ENCODE peak calls at places on chromosomes 13 and 19, in eight cellular contexts. W is tibial artery, Q is cardiac muscle cell, C is endodermal cell, M is epithelial cell of esophagus, Z is GM06990, K is fibroblast of mammary gland, T is GM10248. H is an unnamed sample.

GRCh38 chr19:1471514-1472107 is 7.4 kb downstream of the C19orf25 start:
- DNase-seq in W (no peak), Q (no peak), C (peak), M (no peak), Z (peak), K (no peak), T (no peak), H (no peak)

GRCh38 chr19:771332-771785 is 20.4 kb downstream of the MISP start:
- DNase-seq in W (no peak), Q (peak), C (peak), M (peak), Z (no peak), K (peak), T (peak), H (no peak)

GRCh38 chr13:95920485-95920884 is 132.7 kb downstream of the UGGT2 start:
- DNase-seq in W (no peak), Q (no peak), C (no peak), M (no peak), Z (no peak), K (no peak), T (no peak), H (no peak)

GRCh38 chr19:42065511-42065910 is 4.5 kb downstream of the GRIK5 start:
- DNase-seq in W (no peak), Q (no peak), C (no peak), M (no peak), Z (no peak), K (no peak), T (no peak), H (no peak)

GRCh38 chr13:28859069-28859468 is 38.9 kb downstream of the MTUS2 start:
- DNase-seq in W (no peak), Q (no peak), C (no peak), M (no peak), Z (no peak), K (no peak), T (no peak), H (no peak)

GRCh38 chr19:3483226-3483628 is at the start of gene SMIM44:
- DNase-seq in W (no peak), Q (no peak), C (peak), M (no peak), Z (no peak), K (no peak), T (no peak), H (no peak)

GRCh38 chr13:93304868-93305613 is 78.4 kb downstream of the GPC6 start:
- DNase-seq in W (no peak), Q (no peak), C (peak), M (no peak), Z (no peak), K (no peak), T (no peak), H (no peak)

GRCh38 chr13:25153736-25154135 is 18.4 kb downstream of the AMER2 start:
- DNase-seq in W (no peak), Q (no peak), C (no peak), M (no peak), Z (no peak), K (no peak), T (no peak), H (no peak)

GRCh38 chr19:49932731-49933131 is 3.4 kb upstream of the NUP62 start:
- DNase-seq in W (no peak), Q (no peak), C (no peak), M (no peak), Z (no peak), K (no peak), T (no peak), H (no peak)

GRCh38 chr19:53631949-53632407 is at the start of gene DPRX:
- DNase-seq in W (no peak), Q (no peak), C (no peak), M (no peak), Z (no peak), K (no peak), T (no peak), H (no peak)

GRCh38 chr13:50319603-50320296 is 304.5 kb downstream of the KCNRG start:
- DNase-seq in W (no peak), Q (no peak), C (no peak), M (no peak), Z (no peak), K (peak), T (no peak), H (no peak)

GRCh38 chr13:46383383-46383782 is 3.7 kb downstream of the RUBCNL start:
- DNase-seq in W (no peak), Q (no peak), C (no peak), M (no peak), Z (peak), K (no peak), T (no peak), H (no peak)

GRCh38 chr19:7476941-7477494 is 11.8 kb downstream of the PEX11G start:
- DNase-seq in W (no peak), Q (no peak), C (no peak), M (no peak), Z (no peak), K (no peak), T (no peak), H (no peak)

GRCh38 chr19:29881386-29881785 is 60.7 kb upstream of the URI1 start:
- DNase-seq in W (no peak), Q (no peak), C (peak), M (no peak), Z (no peak), K (peak), T (no peak), H (no peak)

GRCh38 chr13:39531646-39532045 is 71.3 kb downstream of the LHFPL6 start:
- DNase-seq in W (no peak), Q (no peak), C (no peak), M (peak), Z (no peak), K (peak), T (no peak), H (no peak)

GRCh38 chr19:38831142-38831605 is 420 bp downstream of the ECH1 start:
- DNase-seq in W (peak), Q (peak), C (peak), M (peak), Z (no peak), K (peak), T (peak), H (peak)

GRCh38 chr13:113632706-113633484 is 25.1 kb downstream of the ATP4B start:
- DNase-seq in W (no peak), Q (no peak), C (no peak), M (no peak), Z (no peak), K (no peak), T (no peak), H (no peak)

GRCh38 chr13:41139296-41139966 is 6.8 kb upstream of the KBTBD6 start:
- DNase-seq in W (no peak), Q (no peak), C (no peak), M (peak), Z (no peak), K (peak), T (no peak), H (no peak)

GRCh38 chr19:2061936-2062729 is 11.1 kb upstream of the MKNK2 start:
- DNase-seq in W (no peak), Q (no peak), C (no peak), M (no peak), Z (no peak), K (no peak), T (no peak), H (no peak)

GRCh38 chr13:27039171-27039701 is 132.4 kb downstream of the USP12 start:
- DNase-seq in W (no peak), Q (no peak), C (no peak), M (no peak), Z (no peak), K (no peak), T (no peak), H (peak)

GRCh38 chr19:15156391-15156790 is 44.4 kb downstream of the NOTCH3 start:
- DNase-seq in W (no peak), Q (no peak), C (no peak), M (no peak), Z (no peak), K (no peak), T (no peak), H (no peak)

GRCh38 chr19:12156254-12157058 is at the start of gene ZNF625:
- DNase-seq in W (peak), Q (peak), C (peak), M (peak), Z (peak), K (peak), T (peak), H (peak)

GRCh38 chr13:89966524-89966923 is 1381.0 kb upstream of the MIR17HG start:
- DNase-seq in W (no peak), Q (no peak), C (peak), M (no peak), Z (no peak), K (no peak), T (no peak), H (no peak)

GRCh38 chr19:55549500-55550320 is 4.4 kb upstream of the SBK3 start:
- DNase-seq in W (no peak), Q (no peak), C (peak), M (peak), Z (no peak), K (peak), T (no peak), H (no peak)

GRCh38 chr13:81927347-81927746 is 1586.4 kb upstream of the SPRY2 start:
- DNase-seq in W (no peak), Q (peak), C (peak), M (peak), Z (no peak), K (no peak), T (no peak), H (no peak)

GRCh38 chr13:76874466-76874865 is 11.7 kb downstream of the KCTD12 start:
- DNase-seq in W (no peak), Q (no peak), C (no peak), M (no peak), Z (peak), K (no peak), T (peak), H (no peak)

GRCh38 chr13:76214001-76214400 is 577.9 kb downstream of the LMO7 start:
- DNase-seq in W (no peak), Q (no peak), C (no peak), M (no peak), Z (no peak), K (no peak), T (no peak), H (no peak)

GRCh38 chr19:18995804-18996241 is 37.5 kb downstream of the SUGP2 start:
- DNase-seq in W (no peak), Q (peak), C (peak), M (peak), Z (no peak), K (peak), T (peak), H (no peak)

GRCh38 chr19:4172861-4173473 is 9.4 kb downstream of the SIRT6 start:
- DNase-seq in W (peak), Q (peak), C (peak), M (peak), Z (no peak), K (no peak), T (peak), H (peak)

GRCh38 chr13:111017755-111018487 is 97.2 kb upstream of the ARHGEF7 start:
- DNase-seq in W (no peak), Q (no peak), C (no peak), M (no peak), Z (no peak), K (peak), T (no peak), H (no peak)

GRCh38 chr13:94249512-94249911 is 230.0 kb downstream of the DCT start:
- DNase-seq in W (no peak), Q (no peak), C (peak), M (no peak), Z (no peak), K (peak), T (no peak), H (no peak)

GRCh38 chr13:59710995-59711701 is 452.6 kb downstream of the DIAPH3 start:
- DNase-seq in W (no peak), Q (no peak), C (no peak), M (no peak), Z (no peak), K (no peak), T (no peak), H (no peak)

GRCh38 chr19:47152632-47153031 is 22.0 kb downstream of the SAE1 start:
- DNase-seq in W (no peak), Q (no peak), C (no peak), M (peak), Z (no peak), K (no peak), T (no peak), H (no peak)

GRCh38 chr13:75372517-75372916 is 109.5 kb downstream of the TBC1D4 start:
- DNase-seq in W (no peak), Q (peak), C (no peak), M (peak), Z (no peak), K (peak), T (peak), H (no peak)

GRCh38 chr19:7272856-7273578 is 21.2 kb downstream of the INSR start:
- DNase-seq in W (no peak), Q (no peak), C (no peak), M (no peak), Z (peak), K (peak), T (peak), H (no peak)

GRCh38 chr19:15124572-15125231 is 17.5 kb downstream of the SYDE1 start:
- DNase-seq in W (no peak), Q (no peak), C (no peak), M (peak), Z (peak), K (no peak), T (no peak), H (no peak)

GRCh38 chr19:16779539-16780163 is 49.5 kb upstream of the SIN3B start:
- DNase-seq in W (no peak), Q (no peak), C (no peak), M (no peak), Z (no peak), K (no peak), T (no peak), H (no peak)

GRCh38 chr19:16782719-16783118 is 46.5 kb upstream of the SIN3B start:
- DNase-seq in W (no peak), Q (no peak), C (no peak), M (no peak), Z (no peak), K (no peak), T (no peak), H (no peak)

GRCh38 chr19:16773939-16774338 is 54.3 kb downstream of the NWD1 start:
- DNase-seq in W (no peak), Q (no peak), C (no peak), M (no peak), Z (no peak), K (no peak), T (no peak), H (no peak)

GRCh38 chr19:16777811-16778210 is 51.4 kb upstream of the SIN3B start:
- DNase-seq in W (no peak), Q (no peak), C (no peak), M (no peak), Z (no peak), K (no peak), T (no peak), H (no peak)

GRCh38 chr19:16778796-16779411 is 50.3 kb upstream of the SIN3B start:
- DNase-seq in W (peak), Q (peak), C (peak), M (peak), Z (no peak), K (peak), T (peak), H (no peak)
- TF ChIP-seq CTCF in W (peak), Q (peak), C (peak), M (peak), Z (peak), K (peak), T (peak), H (peak)

DNA sequence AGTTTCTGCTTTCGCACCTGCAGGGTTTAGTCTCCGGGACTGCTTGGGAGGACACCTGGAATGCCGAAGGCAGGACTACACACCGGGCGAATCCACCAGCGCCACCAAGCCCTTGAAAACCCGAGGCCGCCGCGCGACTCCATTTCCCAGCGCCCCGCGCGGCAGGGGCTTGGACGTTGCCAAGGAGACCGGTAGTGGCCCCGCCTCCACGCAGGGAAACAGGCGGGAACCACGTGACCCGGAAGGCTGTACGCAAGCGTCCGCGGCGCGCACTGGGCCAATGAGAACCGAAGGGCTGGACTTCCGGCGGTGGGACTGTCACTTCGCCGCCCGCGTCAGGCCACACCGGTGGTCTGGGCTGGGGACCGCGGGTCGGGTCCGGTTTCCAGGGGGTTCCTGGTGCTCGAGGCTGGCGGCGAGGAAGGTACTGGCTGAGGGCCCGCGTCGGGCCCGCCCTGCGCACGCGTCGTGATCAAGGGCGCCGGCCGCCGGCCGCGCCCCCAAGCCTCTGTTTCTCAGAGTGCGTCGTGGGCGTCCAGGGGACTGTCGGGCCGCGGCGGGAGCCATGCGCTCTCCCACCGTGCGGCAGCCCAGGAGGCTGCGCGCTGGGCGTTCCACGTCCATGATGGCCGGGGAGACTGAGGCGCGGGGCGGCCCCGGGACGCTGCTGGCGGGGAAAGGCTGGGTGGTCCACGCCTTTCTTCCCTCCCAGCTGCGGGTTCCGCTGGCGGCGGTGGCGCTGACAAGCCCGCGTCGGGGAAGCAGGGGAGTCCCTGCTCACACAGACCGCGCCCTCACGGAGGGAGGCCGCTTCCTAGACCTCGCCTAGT is at the start of gene ZNF324:
- DNase-seq in W (peak), Q (peak), C (peak), M (peak), Z (peak), K (peak), T (peak), H (peak)
- TF ChIP-seq CTCF in W (no peak), Q (no peak), C (no peak), M (no peak), Z (no peak), K (no peak), T (no peak), H (no peak)

GRCh38 chr13:66624302-66624701 is 605.8 kb downstream of the PCDH9 start:
- DNase-seq in W (no peak), Q (no peak), C (no peak), M (no peak), Z (no peak), K (no peak), T (no peak), H (no peak)

GRCh38 chr13:66623129-66623528 is 607.0 kb downstream of the PCDH9 start:
- DNase-seq in W (no peak), Q (no peak), C (no peak), M (no peak), Z (no peak), K (no peak), T (no peak), H (no peak)

GRCh38 chr13:66612983-66613382 is 617.2 kb downstream of the PCDH9 start:
- DNase-seq in W (no peak), Q (no peak), C (no peak), M (no peak), Z (no peak), K (no peak), T (no peak), H (no peak)

GRCh38 chr13:66617786-66618185 is 612.4 kb downstream of the PCDH9 start:
- DNase-seq in W (no peak), Q (no peak), C (no peak), M (no peak), Z (no peak), K (no peak), T (no peak), H (no peak)

GRCh38 chr13:66618702-66619101 is 611.4 kb downstream of the PCDH9 start:
- DNase-seq in W (no peak), Q (peak), C (no peak), M (peak), Z (no peak), K (peak), T (peak), H (no peak)
- TF ChIP-seq CTCF in W (no peak), Q (peak), C (peak), M (peak), Z (no peak), K (peak), T (peak), H (peak)

DNA sequence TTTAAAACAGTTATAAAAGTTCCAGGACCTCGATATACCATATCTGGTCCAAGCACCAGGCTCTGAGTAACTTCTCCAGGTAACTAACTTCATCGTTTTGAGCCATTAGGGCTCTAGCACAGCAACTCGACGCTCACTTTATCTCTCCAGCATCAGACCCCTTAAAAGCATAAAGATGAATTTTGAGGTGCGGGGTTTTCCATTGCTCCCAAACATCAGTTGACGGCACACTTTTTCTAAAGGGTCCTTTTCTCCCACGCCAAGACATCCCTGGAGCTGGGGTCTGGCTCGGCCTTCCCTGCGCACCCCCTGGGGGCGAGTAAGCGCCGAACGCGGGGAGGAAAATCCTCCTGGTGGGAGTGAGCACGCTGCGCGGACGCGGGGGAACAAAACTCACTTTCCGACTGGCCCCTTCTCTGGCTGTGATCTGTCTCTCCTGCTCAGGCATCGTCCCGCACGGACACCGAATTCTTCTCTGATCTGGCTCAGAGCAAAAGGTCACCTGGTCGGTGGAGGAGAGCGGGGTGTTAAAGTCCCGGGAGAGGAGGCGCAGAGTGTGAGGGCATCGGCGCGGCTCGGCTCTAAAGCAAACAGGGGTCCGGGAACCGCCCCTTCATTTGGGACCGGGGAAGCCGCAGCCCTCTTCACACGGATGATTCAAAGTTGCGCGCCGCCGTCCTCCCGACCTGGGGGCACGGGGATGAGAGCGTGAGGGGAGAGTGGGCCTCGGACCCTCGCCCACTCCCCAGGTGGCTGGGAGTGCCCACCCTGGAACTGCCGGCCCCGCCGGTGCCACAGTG is at the start of gene ATP7B:
- DNase-seq in W (peak), Q (peak), C (peak), M (peak), Z (peak), K (no peak), T (peak), H (no peak)
- TF ChIP-seq CTCF in W (no peak), Q (no peak), C (peak), M (no peak), Z (no peak), K (peak), T (no peak), H (peak)

GRCh38 chr13:97273341-97273831 is 51.3 kb downstream of the MBNL2 start:
- DNase-seq in W (no peak), Q (no peak), C (no peak), M (peak), Z (no peak), K (peak), T (no peak), H (no peak)
- TF ChIP-seq CTCF in W (no peak), Q (no peak), C (no peak), M (no peak), Z (no peak), K (no peak), T (no peak), H (no peak)

DNA sequence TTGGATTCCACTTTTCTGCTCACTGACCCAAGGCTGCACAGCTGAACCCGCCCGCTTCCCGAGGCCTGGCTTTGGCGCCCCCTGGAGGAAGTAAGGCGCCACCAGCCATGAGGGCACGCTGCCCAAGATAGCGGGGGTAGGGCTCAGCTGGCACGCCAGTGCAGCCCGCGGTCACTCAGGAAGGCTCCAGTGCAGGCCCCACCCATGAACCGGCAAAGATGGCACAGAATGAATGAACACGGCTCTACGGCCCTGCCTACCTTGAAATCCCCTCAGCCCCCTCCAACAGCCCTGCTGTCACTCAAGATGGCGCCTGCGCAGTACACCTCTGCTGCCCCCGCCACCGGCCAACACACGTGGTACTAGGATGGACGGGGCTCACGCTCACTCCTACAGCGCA is 3.0 kb downstream of the PEG3 start:
- DNase-seq in W (peak), Q (no peak), C (no peak), M (no peak), Z (no peak), K (peak), T (no peak), H (no peak)
- TF ChIP-seq CTCF in W (peak), Q (peak), C (no peak), M (no peak), Z (no peak), K (peak), T (no peak), H (no peak)

GRCh38 chr13:91398413-91399188 is at the start of gene GPC5:
- DNase-seq in W (peak), Q (peak), C (peak), M (peak), Z (peak), K (peak), T (peak), H (peak)
- TF ChIP-seq CTCF in W (no peak), Q (no peak), C (no peak), M (no peak), Z (no peak), K (no peak), T (no peak), H (peak)

GRCh38 chr19:28694812-28695211 is 518.1 kb downstream of the UQCRFS1 start:
- DNase-seq in W (no peak), Q (no peak), C (no peak), M (no peak), Z (no peak), K (no peak), T (no peak), H (no peak)
- TF ChIP-seq CTCF in W (no peak), Q (no peak), C (peak), M (no peak), Z (no peak), K (no peak), T (no peak), H (no peak)